ENCODE peak calls at places on chromosome 15, in five cellular contexts. Z is HCT116, M is SK-N-SH, L is HepG2, R is K562. E is an unnamed sample.

GRCh38 chr15:99732711-99733267 is 448 bp downstream of the LYSMD4 start:
- DNase-seq in Z (no peak), L (no peak), M (peak), R (peak), E (no peak)

GRCh38 chr15:99708563-99708962 is 24.7 kb downstream of the LYSMD4 start:
- DNase-seq in L (no peak), R (no peak), Z (peak), M (no peak), E (no peak)

GRCh38 chr15:74453925-74454763 is 6.8 kb downstream of the UBL7 start:
- DNase-seq in Z (no peak), M (no peak), R (no peak), L (no peak), E (no peak)

GRCh38 chr15:79960502-79961217 is 10.3 kb downstream of the BCL2A1 start:
- DNase-seq in R (no peak), Z (no peak), M (no peak), L (peak), E (no peak)

GRCh38 chr15:80404057-80404718 is at the start of gene ARNT2:
- DNase-seq in R (no peak), M (peak), L (no peak), Z (no peak), E (peak)

GRCh38 chr15:100373037-100373896 is 31.5 kb upstream of the ADAMTS17 start:
- DNase-seq in Z (no peak), M (peak), R (no peak), L (no peak), E (no peak)

GRCh38 chr15:52505141-52505540 is 23.5 kb downstream of the MYO5A start:
- DNase-seq in R (no peak), M (no peak), L (no peak), Z (no peak), E (no peak)

GRCh38 chr15:45795487-45796069 is 160.7 kb downstream of the SQOR start:
- DNase-seq in L (peak), Z (peak), R (no peak), M (peak), E (peak)

GRCh38 chr15:91414124-91414523 is 314.1 kb downstream of the SV2B start:
- DNase-seq in Z (no peak), R (no peak), L (no peak), M (no peak), E (no peak)

GRCh38 chr15:60966316-60966715 is 262.8 kb downstream of the RORA start:
- DNase-seq in M (no peak), Z (no peak), R (no peak), L (no peak), E (no peak)

GRCh38 chr15:55799287-55800212 is 56.6 kb upstream of the PRTG start:
- DNase-seq in L (peak), R (peak), M (peak), Z (peak), E (no peak)

GRCh38 chr15:63870403-63871209 is 36.9 kb upstream of the HERC1 start:
- DNase-seq in M (no peak), R (peak), Z (no peak), L (peak), E (peak)

GRCh38 chr15:78830514-78831228 is 19.4 kb upstream of the ADAMTS7 start:
- DNase-seq in Z (no peak), M (no peak), L (no peak), R (no peak), E (no peak)

GRCh38 chr15:57376695-57377477 is 581 bp downstream of the CGNL1 start:
- DNase-seq in Z (no peak), R (peak), M (no peak), L (peak), E (peak)

GRCh38 chr15:59528429-59528828 is 83.2 kb upstream of the GCNT3 start:
- DNase-seq in R (no peak), Z (no peak), M (no peak), L (no peak), E (no peak)

GRCh38 chr15:42728562-42728961 is 8.4 kb downstream of the CDAN1 start:
- DNase-seq in M (peak), Z (no peak), L (no peak), R (no peak), E (no peak)

GRCh38 chr15:35671197-35671596 is 125.2 kb upstream of the DPH6 start:
- DNase-seq in Z (no peak), M (no peak), L (no peak), R (no peak), E (no peak)

GRCh38 chr15:90482124-90483011 is 47.4 kb upstream of the CRTC3 start:
- DNase-seq in R (peak), L (peak), M (peak), Z (peak), E (peak)

GRCh38 chr15:78453447-78453846 is 15.4 kb downstream of the IREB2 start:
- DNase-seq in Z (no peak), M (no peak), L (no peak), R (no peak), E (no peak)

GRCh38 chr15:62653122-62653521 is 389.4 kb upstream of the TPM1 start:
- DNase-seq in Z (no peak), M (no peak), R (no peak), L (no peak), E (no peak)

GRCh38 chr15:29736745-29737023 is 85.6 kb downstream of the TJP1 start:
- DNase-seq in Z (peak), R (no peak), M (no peak), L (peak), E (no peak)

GRCh38 chr15:62895139-62895866 is 147.2 kb upstream of the TPM1 start:
- DNase-seq in R (no peak), Z (no peak), L (peak), M (no peak), E (no peak)

GRCh38 chr15:63582179-63582578 is 15.0 kb upstream of the FBXL22 start:
- DNase-seq in M (no peak), R (no peak), Z (no peak), L (no peak), E (no peak)

GRCh38 chr15:35546581-35547381 is 816 bp upstream of the DPH6 start:
- DNase-seq in M (no peak), Z (no peak), R (peak), L (no peak), E (no peak)

GRCh38 chr15:62254137-62254934 is 89.3 kb upstream of the C2CD4B start:
- DNase-seq in M (peak), Z (peak), R (peak), L (peak), E (peak)

GRCh38 chr15:78387678-78388077 is 47.5 kb downstream of the CRABP1 start:
- DNase-seq in L (no peak), R (no peak), M (no peak), Z (no peak), E (no peak)

GRCh38 chr15:66472176-66472999 is 25.2 kb downstream of the SNAPC5 start:
- DNase-seq in Z (no peak), L (peak), R (no peak), M (no peak), E (no peak)

GRCh38 chr15:70708839-70709238 is 54.5 kb downstream of the UACA start:
- DNase-seq in L (no peak), Z (no peak), R (no peak), M (no peak), E (no peak)

GRCh38 chr15:54576303-54576935 is 598.2 kb downstream of the UNC13C start:
- DNase-seq in M (no peak), R (no peak), Z (no peak), L (no peak), E (no peak)

GRCh38 chr15:28901587-28901980 is 15.8 kb downstream of the APBA2 start:
- DNase-seq in Z (no peak), M (no peak), L (no peak), R (no peak), E (no peak)

GRCh38 chr15:43268111-43269105 is 1.7 kb upstream of the TGM5 start:
- DNase-seq in Z (no peak), R (no peak), L (peak), M (peak), E (peak)

GRCh38 chr15:101489633-101490407 is at the start of gene PCSK6:
- DNase-seq in M (peak), R (peak), L (no peak), Z (no peak), E (peak)

GRCh38 chr15:55394694-55395093 is 13.5 kb downstream of the CCPG1 start:
- DNase-seq in R (no peak), M (no peak), L (no peak), Z (no peak), E (no peak)

GRCh38 chr15:48064435-48064834 is 56.4 kb upstream of the SLC24A5 start:
- DNase-seq in R (no peak), M (no peak), L (no peak), Z (no peak), E (no peak)
- TF ChIP-seq JUND in R (no peak), M (no peak), L (no peak), Z (no peak), E (no peak)

GRCh38 chr15:40105517-40106202 is 3.0 kb downstream of the BMF start:
- DNase-seq in M (no peak), L (no peak), R (no peak), Z (no peak), E (no peak)

GRCh38 chr15:40110866-40111550 is 2.3 kb upstream of the BMF start:
- DNase-seq in Z (no peak), M (no peak), L (no peak), R (no peak), E (no peak)

GRCh38 chr15:40106203-40107161 is 2.2 kb downstream of the BMF start:
- DNase-seq in L (peak), M (no peak), Z (no peak), R (peak), E (peak)

GRCh38 chr15:40108855-40109735 is at the start of gene BMF:
- DNase-seq in Z (peak), M (peak), L (peak), R (peak), E (peak)

DNA sequence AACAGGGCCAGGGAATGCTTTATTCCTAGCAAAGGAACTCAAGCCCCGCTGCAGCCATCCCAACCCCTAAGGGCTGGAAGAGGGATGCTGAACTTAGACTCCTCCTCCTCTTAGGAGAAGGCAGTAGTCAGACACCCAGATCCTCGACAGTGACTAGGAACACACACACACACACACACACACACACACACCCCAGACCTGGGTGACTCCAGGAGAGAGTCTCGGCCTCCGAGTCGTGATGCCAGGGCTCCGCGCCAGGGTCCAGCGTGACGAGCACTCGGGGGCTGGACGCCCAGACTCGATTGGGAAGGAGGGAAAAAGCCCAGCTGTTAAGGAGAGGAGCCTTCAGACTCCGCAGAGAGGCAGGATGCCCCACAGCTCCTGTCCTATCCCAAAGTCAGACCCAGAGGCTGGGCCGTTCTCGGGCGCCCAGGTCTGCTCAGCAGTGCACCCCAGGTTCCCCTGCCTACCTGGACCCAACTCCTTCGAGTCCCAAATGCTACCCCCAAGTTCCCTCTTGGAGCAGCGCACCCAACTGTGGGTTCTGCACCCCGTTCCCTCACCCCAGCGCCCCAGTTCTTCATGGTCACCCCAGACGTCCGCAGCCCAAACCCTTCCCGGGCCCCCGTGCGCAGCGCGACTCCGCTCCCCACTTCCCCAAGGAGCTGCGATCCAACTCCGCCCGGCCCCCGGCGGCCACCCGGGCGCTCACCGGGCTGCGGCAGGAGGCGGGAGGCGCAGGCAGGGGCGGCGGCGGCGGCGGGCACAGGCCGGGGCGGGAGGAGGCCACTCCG is 421 bp downstream of the BMF start:
- DNase-seq in L (no peak), Z (no peak), R (no peak), M (peak), E (peak)
- TF ChIP-seq JUND in L (no peak), Z (no peak), R (no peak), M (no peak), E (no peak)

DNA sequence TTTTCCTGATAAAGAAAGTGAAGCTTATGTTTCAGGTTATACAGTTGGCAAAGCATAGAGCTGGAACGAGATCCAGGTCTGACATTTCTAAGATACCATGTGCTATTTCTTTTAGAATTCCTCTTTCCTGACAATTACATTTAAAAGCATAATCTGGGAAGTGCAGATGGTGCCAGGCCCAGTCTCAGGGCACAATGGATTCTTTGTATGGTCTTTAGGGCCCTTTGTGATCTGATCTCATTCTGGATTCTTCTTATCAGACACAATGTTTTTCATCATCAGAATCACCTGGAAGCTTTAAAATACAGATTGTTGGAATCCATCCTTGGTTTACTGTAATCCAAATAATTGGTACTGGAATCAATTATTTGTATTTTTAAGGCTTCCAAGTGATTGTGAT is 18.6 kb upstream of the GLCE start:
- DNase-seq in R (no peak), L (no peak), Z (no peak), M (no peak), E (no peak)
- TF ChIP-seq JUND in R (no peak), L (no peak), Z (no peak), M (no peak), E (no peak)

GRCh38 chr15:76285241-76285825 is 25.9 kb downstream of the ETFA start:
- DNase-seq in R (peak), M (peak), L (peak), Z (no peak), E (peak)
- TF ChIP-seq JUND in R (no peak), M (no peak), L (no peak), Z (no peak), E (no peak)

GRCh38 chr15:67776600-67776999 is 48.7 kb upstream of the SKOR1 start:
- DNase-seq in R (no peak), M (no peak), Z (no peak), L (no peak), E (no peak)

GRCh38 chr15:67774626-67775025 is 50.7 kb upstream of the SKOR1 start:
- DNase-seq in R (no peak), L (no peak), Z (no peak), M (no peak), E (no peak)

GRCh38 chr15:67775265-67775664 is 50.0 kb upstream of the SKOR1 start:
- DNase-seq in L (no peak), Z (no peak), M (no peak), R (no peak), E (no peak)

GRCh38 chr15:67777071-67777470 is 48.2 kb upstream of the SKOR1 start:
- DNase-seq in R (no peak), Z (no peak), M (no peak), L (no peak), E (no peak)

GRCh38 chr15:67775998-67776397 is 49.3 kb upstream of the SKOR1 start:
- DNase-seq in L (no peak), Z (no peak), R (no peak), M (no peak), E (no peak)
- TF ChIP-seq JUND in L (no peak), Z (no peak), R (no peak), M (no peak), E (no peak)

DNA sequence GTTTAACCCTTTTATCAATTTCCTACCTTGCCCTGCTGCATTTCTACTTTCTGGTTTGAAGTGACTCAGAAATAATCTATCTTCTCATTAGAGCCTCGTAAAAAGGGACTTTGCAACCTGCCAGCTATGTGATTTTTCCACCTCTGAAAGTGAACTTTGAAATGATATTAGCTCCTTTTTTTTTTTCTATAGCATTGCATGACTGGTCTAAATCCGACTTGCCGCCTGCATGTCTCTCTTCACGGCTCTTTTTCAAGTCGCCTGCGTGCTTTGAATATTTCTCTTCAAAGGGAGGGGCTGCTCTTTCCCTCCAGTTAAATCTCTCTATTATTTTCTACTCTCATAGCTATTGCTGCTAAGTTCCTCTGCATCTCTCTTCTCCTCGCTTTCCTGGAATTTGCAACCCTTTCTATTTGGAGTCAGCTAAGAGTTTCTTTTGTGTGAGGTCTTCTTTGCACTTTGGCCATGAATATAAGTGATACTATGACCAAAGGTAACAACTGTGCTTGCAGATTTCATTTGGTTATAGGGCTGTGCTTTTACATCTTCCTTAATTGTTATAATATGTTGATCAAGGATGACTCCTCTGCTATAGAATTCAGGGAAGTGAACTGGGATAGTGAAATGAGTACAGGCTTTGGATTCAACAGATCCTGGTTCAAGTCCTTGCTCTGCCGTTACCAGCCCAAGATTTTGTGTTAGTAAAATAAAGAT is 541.1 kb downstream of the AGBL1 start:
- DNase-seq in Z (no peak), L (peak), R (no peak), M (no peak), E (no peak)
- TF ChIP-seq JUND in Z (no peak), L (no peak), R (no peak), M (no peak), E (no peak)

DNA sequence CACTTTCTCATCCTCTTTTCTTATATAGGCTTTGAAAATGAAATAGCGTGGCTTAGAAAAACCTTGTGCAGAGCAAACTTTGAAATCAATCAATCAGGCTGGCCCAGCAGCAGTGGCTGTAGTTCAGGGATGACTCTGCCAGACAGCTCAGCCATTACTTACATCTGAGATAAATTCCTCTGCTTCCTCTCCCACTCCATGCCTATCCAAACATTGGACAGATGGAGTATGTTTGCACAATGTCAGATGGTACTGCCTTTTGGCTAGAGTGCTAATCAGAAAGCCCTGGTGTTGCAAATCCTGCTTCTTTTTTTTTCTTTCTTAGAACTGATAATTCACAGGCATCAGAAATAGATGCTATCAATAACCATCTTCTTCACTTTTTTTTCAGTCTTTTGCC is 1065.1 kb downstream of the AGBL1 start:
- DNase-seq in L (no peak), R (no peak), M (peak), Z (no peak), E (no peak)
- TF ChIP-seq JUND in L (no peak), R (no peak), M (peak), Z (no peak), E (no peak)

GRCh38 chr15:96553931-96554330 is 223.4 kb downstream of the NR2F2 start:
- DNase-seq in R (no peak), Z (no peak), L (no peak), M (no peak), E (no peak)
- TF ChIP-seq JUND in R (no peak), Z (no peak), L (no peak), M (no peak), E (no peak)

GRCh38 chr15:50167112-50167511 is 14.9 kb upstream of the SLC27A2 start:
- DNase-seq in Z (no peak), M (no peak), R (no peak), L (no peak), E (no peak)

GRCh38 chr15:50166216-50166615 is 15.8 kb upstream of the SLC27A2 start:
- DNase-seq in L (no peak), M (no peak), R (no peak), Z (no peak), E (no peak)

GRCh38 chr15:50163719-50164410 is 18.1 kb upstream of the SLC27A2 start:
- DNase-seq in Z (no peak), L (no peak), M (no peak), R (no peak), E (no peak)

GRCh38 chr15:50164458-50164857 is 17.5 kb upstream of the SLC27A2 start:
- DNase-seq in L (peak), M (no peak), R (no peak), Z (no peak), E (no peak)

GRCh38 chr15:50168778-50169411 is 13.1 kb upstream of the SLC27A2 start:
- DNase-seq in L (no peak), M (no peak), Z (no peak), R (no peak), E (no peak)
- TF ChIP-seq JUND in L (no peak), M (no peak), Z (no peak), R (no peak), E (no peak)

E was measured in T47D.